ENCODE peak calls at places on chromosomes 11 and 22, in ten cellular contexts. R, Q, Y, X, B, E, T, S, H and A are unnamed samples.

GRCh38 chr11:3642071-3642951 is 519 bp upstream of the ART5 start:
- DNase-seq in R (peak; percentile 29), X (peak; percentile 71), Y (peak; percentile 60), H (peak; percentile 73), S (peak; percentile 92), T (peak; percentile 82), B (peak; percentile 39), E (peak; percentile 54), Q (peak; percentile 48), A (peak; percentile 32)

GRCh38 chr22:23681026-23681809 is 9.6 kb upstream of the RGL4 start:
- DNase-seq in R (no peak), Y (no peak), T (no peak), S (no peak), E (no peak), Q (no peak), H (no peak), B (no peak), X (no peak), A (no peak)

GRCh38 chr11:33620423-33621120 is 80.1 kb downstream of the C11orf91 start:
- DNase-seq in Y (no peak), H (no peak), Q (no peak), R (no peak), E (no peak), X (no peak), B (peak; percentile 83), S (no peak), T (peak; percentile 84), A (no peak)

GRCh38 chr22:41256898-41257260 is 16.1 kb upstream of the CHADL start:
- DNase-seq in X (no peak), Y (no peak), B (peak; percentile 14), R (no peak), S (no peak), E (no peak), H (no peak), T (peak; percentile 34), Q (no peak), A (no peak)

GRCh38 chr22:30240541-30241417 is 5.8 kb downstream of the LIF start:
- DNase-seq in B (peak; percentile 57), X (no peak), S (no peak), R (no peak), E (peak; percentile 36), H (no peak), Q (no peak), Y (no peak), T (no peak), A (peak; percentile 31)

GRCh38 chr11:70756341-70756740 is 358.0 kb downstream of the CTTN start:
- DNase-seq in X (no peak), T (no peak), E (no peak), S (no peak), Q (no peak), H (no peak), R (no peak), Y (no peak), B (no peak), A (no peak)

GRCh38 chr11:35177370-35177769 is 38.4 kb downstream of the CD44 start:
- DNase-seq in Y (peak; percentile 59), S (no peak), R (peak; percentile 60), X (no peak), H (peak; percentile 63), E (no peak), T (peak; percentile 88), Q (no peak), B (no peak), A (no peak)

GRCh38 chr11:47185305-47186075 is 744 bp downstream of the PACSIN3 start:
- DNase-seq in T (peak; percentile 58), Q (peak; percentile 49), H (no peak), R (no peak), B (peak; percentile 34), S (peak; percentile 58), X (no peak), E (no peak), Y (peak; percentile 27), A (no peak)

GRCh38 chr22:20484948-20485683 is 10.5 kb downstream of the KLHL22 start:
- DNase-seq in S (no peak), B (no peak), E (no peak), H (no peak), T (no peak), Q (no peak), X (no peak), Y (no peak), R (no peak), A (no peak)

GRCh38 chr11:1826552-1827094 is 8.2 kb upstream of the SYT8 start:
- DNase-seq in T (peak; percentile 88), Y (no peak), S (no peak), R (no peak), Q (no peak), X (no peak), B (peak; percentile 81), E (no peak), H (no peak), A (no peak)

GRCh38 chr22:29633514-29634312 is 30.3 kb downstream of the NF2 start:
- DNase-seq in Q (no peak), S (no peak), B (peak; percentile 81), R (no peak), E (no peak), Y (no peak), T (peak; percentile 90), X (no peak), H (no peak), A (no peak)

GRCh38 chr11:63888170-63889086 is 28.5 kb downstream of the RCOR2 start:
- DNase-seq in H (peak; percentile 72), T (peak; percentile 79), Y (peak; percentile 71), X (peak; percentile 86), S (no peak), R (peak; percentile 70), Q (no peak), E (peak; percentile 54), B (peak; percentile 66), A (peak; percentile 62)

GRCh38 chr22:43325176-43325575 is 18.0 kb downstream of the SCUBE1 start:
- DNase-seq in X (no peak), Y (no peak), Q (no peak), E (no peak), R (no peak), S (no peak), H (no peak), B (no peak), T (no peak), A (no peak)

GRCh38 chr11:132466983-132467382 is 1065.3 kb downstream of the OPCML start:
- DNase-seq in X (no peak), Q (no peak), S (no peak), B (no peak), Y (no peak), R (no peak), T (no peak), E (no peak), H (no peak), A (no peak)

GRCh38 chr11:103183981-103184592 is 74.9 kb downstream of the DYNC2H1 start:
- DNase-seq in B (no peak), X (no peak), T (peak; percentile 1), H (no peak), Q (no peak), S (no peak), Y (no peak), R (no peak), E (no peak), A (no peak)

GRCh38 chr11:61923166-61924015 is 6.0 kb upstream of the RAB3IL1 start:
- DNase-seq in X (peak; percentile 63), R (no peak), B (peak; percentile 53), T (peak; percentile 43), E (no peak), H (no peak), Y (no peak), S (no peak), Q (no peak), A (no peak)

GRCh38 chr11:70672991-70673670 is 274.8 kb downstream of the CTTN start:
- DNase-seq in Q (no peak), E (no peak), T (no peak), B (no peak), H (no peak), Y (no peak), R (no peak), S (no peak), X (no peak), A (no peak)

GRCh38 chr22:35568751-35569725 is 28.4 kb downstream of the RASD2 start:
- DNase-seq in Q (no peak), Y (no peak), X (no peak), B (peak; percentile 67), R (no peak), T (peak; percentile 82), H (no peak), E (no peak), S (no peak), A (no peak)